ENCODE peak calls at places on chromosomes 12 and 14, in eight cellular contexts. H is stomach, A is ovary, S is tibial nerve, O is A549, R is K562, E is H1, I is sigmoid colon. G is an unnamed sample.

GRCh38 chr12:75341873-75342272 is 7.4 kb downstream of the GLIPR1L1 start:
- DNase-seq in H (no peak), A (no peak), S (no peak), O (no peak), R (peak), E (no peak), I (no peak), G (no peak)

GRCh38 chr12:118058881-118059644 is 1.9 kb downstream of the WSB2 start:
- DNase-seq in H (no peak), A (no peak), S (no peak), O (no peak), R (no peak), E (no peak), I (no peak), G (no peak)

GRCh38 chr14:52342849-52343606 is 28.9 kb downstream of the PTGER2 start:
- DNase-seq in H (no peak), A (no peak), S (no peak), O (no peak), R (no peak), E (no peak), I (no peak), G (no peak)

GRCh38 chr12:100959481-100959880 is 164.9 kb downstream of the ANO4 start:
- DNase-seq in H (no peak), A (no peak), S (no peak), O (no peak), R (peak), E (no peak), I (no peak), G (no peak)

GRCh38 chr14:63174760-63175191 is 29.5 kb upstream of the RHOJ start:
- DNase-seq in H (no peak), A (no peak), S (peak), O (peak), R (peak), E (no peak), I (no peak), G (no peak)

GRCh38 chr14:74382231-74382630 is 34.0 kb downstream of the VRTN start:
- DNase-seq in H (no peak), A (no peak), S (no peak), O (no peak), R (no peak), E (no peak), I (no peak), G (no peak)

GRCh38 chr12:31325524-31325875 is 450 bp downstream of the SINHCAF start:
- DNase-seq in H (peak), A (peak), S (peak), O (no peak), R (no peak), E (no peak), I (no peak), G (peak)

GRCh38 chr14:96653597-96653996 is 143.6 kb upstream of the VRK1 start:
- DNase-seq in H (no peak), A (no peak), S (no peak), O (no peak), R (no peak), E (peak), I (no peak), G (no peak)

GRCh38 chr12:102093319-102093718 is 26.6 kb downstream of the NUP37 start:
- DNase-seq in H (no peak), A (no peak), S (no peak), O (no peak), R (no peak), E (no peak), I (no peak), G (no peak)

GRCh38 chr12:104414581-104415305 is 42.0 kb upstream of the CHST11 start:
- DNase-seq in H (no peak), A (no peak), S (no peak), O (no peak), R (no peak), E (no peak), I (no peak), G (no peak)

GRCh38 chr14:80926706-80927384 is 14.7 kb downstream of the CEP128 start:
- DNase-seq in H (no peak), A (no peak), S (no peak), O (no peak), R (no peak), E (no peak), I (no peak), G (no peak)

GRCh38 chr14:54048736-54049135 is 92.1 kb upstream of the BMP4 start:
- DNase-seq in H (no peak), A (no peak), S (no peak), O (no peak), R (no peak), E (no peak), I (no peak), G (no peak)

GRCh38 chr12:32906407-32907165 is 10.0 kb upstream of the PKP2 start:
- DNase-seq in H (peak), A (no peak), S (no peak), O (no peak), R (no peak), E (no peak), I (no peak), G (no peak)

GRCh38 chr14:33938131-33938949 is 12.5 kb downstream of the EGLN3 start:
- DNase-seq in H (peak), A (peak), S (peak), O (peak), R (peak), E (peak), I (peak), G (no peak)

GRCh38 chr14:22821193-22822016 is 6.2 kb upstream of the SLC7A7 start:
- DNase-seq in H (peak), A (no peak), S (no peak), O (peak), R (no peak), E (peak), I (peak), G (no peak)

GRCh38 chr12:115354007-115354452 is 670.1 kb upstream of the TBX3 start:
- DNase-seq in H (peak), A (peak), S (peak), O (peak), R (peak), E (no peak), I (peak), G (peak)

GRCh38 chr14:77004711-77005460 is 23.6 kb downstream of the IRF2BPL start:
- DNase-seq in H (no peak), A (no peak), S (no peak), O (no peak), R (no peak), E (no peak), I (no peak), G (no peak)

GRCh38 chr12:7146228-7146627 is 16.1 kb downstream of the CLSTN3 start:
- DNase-seq in H (no peak), A (no peak), S (no peak), O (no peak), R (no peak), E (no peak), I (no peak), G (no peak)

GRCh38 chr12:48379784-48380183 is 29.1 kb upstream of the ZNF641 start:
- DNase-seq in H (no peak), A (no peak), S (no peak), O (no peak), R (no peak), E (no peak), I (no peak), G (no peak)

GRCh38 chr14:24847568-24847967 is 202.4 kb downstream of the STXBP6 start:
- DNase-seq in H (no peak), A (no peak), S (no peak), O (no peak), R (no peak), E (no peak), I (no peak), G (no peak)

GRCh38 chr12:112380663-112381420 is 1.4 kb downstream of the HECTD4 start:
- DNase-seq in H (no peak), A (no peak), S (no peak), O (no peak), R (peak), E (peak), I (no peak), G (no peak)

GRCh38 chr14:35366048-35366428 is 38.5 kb downstream of the NFKBIA start:
- DNase-seq in H (no peak), A (no peak), S (no peak), O (no peak), R (peak), E (no peak), I (no peak), G (peak)

GRCh38 chr12:102685841-102686240 is 205.5 kb upstream of the IGF1 start:
- DNase-seq in H (no peak), A (no peak), S (no peak), O (no peak), R (no peak), E (no peak), I (no peak), G (no peak)

GRCh38 chr12:47734725-47735480 is 9.6 kb upstream of the ENDOU start:
- DNase-seq in H (no peak), A (peak), S (no peak), O (no peak), R (no peak), E (peak), I (no peak), G (no peak)

GRCh38 chr12:94254270-94254669 is 105.9 kb downstream of the PLXNC1 start:
- DNase-seq in H (no peak), A (no peak), S (no peak), O (no peak), R (no peak), E (no peak), I (no peak), G (no peak)

GRCh38 chr12:108638141-108638823 is 4.6 kb upstream of the SELPLG start:
- DNase-seq in H (peak), A (no peak), S (no peak), O (no peak), R (no peak), E (no peak), I (peak), G (peak)

GRCh38 chr12:89154743-89155530 is 197.4 kb downstream of the DUSP6 start:
- DNase-seq in H (no peak), A (no peak), S (no peak), O (no peak), R (peak), E (no peak), I (no peak), G (no peak)
- TF ChIP-seq CTCF in H (no peak), A (no peak), S (no peak), O (no peak), R (no peak), E (peak), I (no peak), G (no peak)

GRCh38 chr12:12839886-12840285 is 26.7 kb downstream of the DDX47 start:
- DNase-seq in H (peak), A (no peak), S (no peak), O (peak), R (no peak), E (no peak), I (no peak), G (no peak)

GRCh38 chr12:12837025-12837872 is 24.1 kb downstream of the DDX47 start:
- DNase-seq in H (peak), A (peak), S (no peak), O (peak), R (peak), E (peak), I (no peak), G (no peak)

GRCh38 chr12:12839003-12839395 is 25.9 kb downstream of the DDX47 start:
- DNase-seq in H (no peak), A (no peak), S (no peak), O (no peak), R (no peak), E (no peak), I (no peak), G (no peak)

GRCh38 chr12:12836571-12836970 is 23.4 kb downstream of the DDX47 start:
- DNase-seq in H (no peak), A (no peak), S (no peak), O (no peak), R (no peak), E (no peak), I (no peak), G (no peak)

DNA sequence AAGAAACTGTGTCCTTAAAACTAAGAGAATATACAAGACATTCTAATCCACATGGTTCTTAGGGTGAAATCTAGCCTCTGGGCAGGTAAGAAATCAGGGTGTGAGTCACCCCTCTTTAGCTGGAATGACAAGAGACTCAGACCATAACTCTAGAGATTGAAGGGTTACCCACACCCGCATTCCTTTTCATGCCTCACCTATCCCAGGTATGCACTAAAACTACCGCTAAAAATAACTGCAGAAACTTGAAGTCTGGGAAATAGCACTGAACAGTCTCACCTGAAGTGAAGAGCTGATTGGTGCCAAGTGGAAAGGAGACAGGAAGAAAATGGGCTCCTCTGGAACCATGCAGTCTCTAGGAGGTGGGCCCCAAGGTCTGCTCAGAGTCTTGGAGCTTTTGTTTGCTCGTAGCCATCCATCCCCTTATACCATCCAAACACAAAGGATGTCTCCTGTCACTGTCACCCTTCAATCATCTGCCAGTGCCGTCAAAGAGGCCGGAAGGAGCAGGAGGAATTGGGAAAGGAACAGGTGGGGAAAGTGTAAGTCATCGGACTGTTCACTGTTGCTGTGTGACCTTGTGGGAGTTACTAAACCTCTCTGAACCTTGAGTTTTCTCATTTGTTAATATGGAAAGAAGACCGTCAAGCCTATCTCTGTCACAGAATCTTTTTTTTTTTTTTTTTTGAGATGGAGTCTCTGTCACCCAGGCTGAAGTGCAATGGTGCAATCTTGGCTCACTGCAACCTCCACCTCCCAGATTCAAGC is 22.4 kb downstream of the DDX47 start:
- DNase-seq in H (no peak), A (no peak), S (no peak), O (peak), R (no peak), E (no peak), I (no peak), G (no peak)
- TF ChIP-seq EP300 in H (no peak), A (no peak), S (no peak), O (no peak), R (no peak), E (no peak), I (no peak), G (no peak)

GRCh38 chr12:87995581-87996178 is 33.5 kb downstream of the C12orf50 start:
- DNase-seq in H (peak), A (peak), S (peak), O (peak), R (peak), E (peak), I (no peak), G (no peak)
- TF ChIP-seq CTCF in H (no peak), A (no peak), S (peak), O (peak), R (peak), E (peak), I (peak), G (peak)

GRCh38 chr14:84273181-84273580 is 1256.8 kb upstream of the FLRT2 start:
- DNase-seq in H (no peak), A (no peak), S (no peak), O (no peak), R (no peak), E (no peak), I (no peak), G (no peak)
- TF ChIP-seq EP300 in H (no peak), A (no peak), S (no peak), O (no peak), R (no peak), E (no peak), I (no peak), G (no peak)